ENCODE peak calls at places on chromosomes 5 and 9, in seven cellular contexts. C, G, A, I, Z, E and X are unnamed samples.
A peak's percentile ranks its signal among the peaks of the same experiment; 100 is the strongest.

GRCh38 chr9:137318565-137318964 is 16.5 kb upstream of the NRARP start:
- DNase-seq in Z (no peak), I (no peak), A (no peak), G (peak; percentile 29), C (no peak), E (no peak), X (no peak)

GRCh38 chr9:33809506-33809905 is 7.5 kb upstream of the UBE2R2 start:
- DNase-seq in E (no peak), Z (no peak), G (no peak), C (no peak), A (no peak), I (no peak), X (no peak)

GRCh38 chr5:62354028-62354874 is 48.2 kb downstream of the KIF2A start:
- DNase-seq in Z (peak; percentile 31), E (peak; percentile 35), C (no peak), A (peak; percentile 37), I (peak; percentile 51), G (peak; percentile 44), X (no peak)

GRCh38 chr9:88820055-88820454 is 171.2 kb upstream of the S1PR3 start:
- DNase-seq in G (no peak), E (no peak), I (no peak), Z (no peak), C (no peak), A (no peak), X (no peak)

GRCh38 chr9:123217148-123217585 is 51.2 kb downstream of the STRBP start:
- DNase-seq in G (no peak), A (no peak), C (no peak), I (no peak), Z (no peak), E (no peak), X (no peak)

GRCh38 chr9:37996812-37997202 is 72.2 kb downstream of the SHB start:
- DNase-seq in A (no peak), G (no peak), C (no peak), I (no peak), Z (no peak), E (no peak), X (no peak)

GRCh38 chr9:68446836-68447235 is 90.4 kb downstream of the PGM5 start:
- DNase-seq in Z (no peak), C (no peak), I (no peak), E (no peak), G (no peak), A (no peak), X (no peak)

GRCh38 chr5:147179555-147180147 is 55.2 kb upstream of the STK32A start:
- DNase-seq in C (no peak), Z (no peak), G (no peak), E (no peak), A (no peak), I (no peak), X (no peak)

GRCh38 chr9:25704800-25705199 is 26.6 kb upstream of the TUSC1 start:
- DNase-seq in E (no peak), C (no peak), G (no peak), A (no peak), Z (no peak), I (no peak), X (no peak)

GRCh38 chr5:83767409-83767992 is 46.8 kb upstream of the HAPLN1 start:
- DNase-seq in C (no peak), A (no peak), I (no peak), Z (peak; percentile 19), G (no peak), E (no peak), X (no peak)

GRCh38 chr9:133687856-133688761 is 50.0 kb downstream of the SARDH start:
- DNase-seq in A (no peak), G (no peak), C (no peak), I (no peak), E (no peak), Z (no peak), X (no peak)

GRCh38 chr5:14267166-14267838 is 124.2 kb downstream of the TRIO start:
- DNase-seq in I (peak; percentile 25), A (peak; percentile 26), C (no peak), Z (no peak), E (no peak), G (no peak), X (no peak)

GRCh38 chr5:135891804-135892203 is 3.8 kb downstream of the IL9 start:
- DNase-seq in Z (no peak), A (no peak), C (peak; percentile 33), G (no peak), I (no peak), E (no peak), X (no peak)

GRCh38 chr9:96782241-96782640 is 4.4 kb upstream of the ZNF510 start:
- DNase-seq in C (no peak), G (no peak), A (no peak), I (no peak), Z (no peak), E (peak; percentile 17), X (no peak)

GRCh38 chr5:172508471-172509404 is 54.4 kb upstream of the SH3PXD2B start:
- DNase-seq in C (no peak), E (no peak), Z (no peak), A (no peak), G (no peak), I (no peak), X (no peak)

GRCh38 chr5:141528401-141528984 is 39.6 kb downstream of the PCDHGC5 start:
- DNase-seq in Z (no peak), E (no peak), I (no peak), C (no peak), G (no peak), A (no peak), X (no peak)

GRCh38 chr5:90558344-90559192 is at the start of gene ADGRV1:
- DNase-seq in Z (peak; percentile 86), C (peak; percentile 97), I (peak; percentile 9), A (peak; percentile 75), G (peak; percentile 96), E (no peak), X (peak; percentile 86)

GRCh38 chr5:156409834-156410233 is 82.9 kb downstream of the SGCD start:
- DNase-seq in Z (no peak), E (no peak), I (no peak), G (no peak), C (no peak), A (no peak), X (no peak)

GRCh38 chr9:113499153-113499875 is 35.8 kb downstream of the RGS3 start:
- DNase-seq in A (no peak), E (no peak), C (no peak), Z (no peak), I (no peak), G (no peak), X (no peak)

GRCh38 chr9:133659566-133659965 is 23.4 kb downstream of the DBH start:
- DNase-seq in I (no peak), G (no peak), A (no peak), E (no peak), Z (no peak), C (no peak), X (no peak)

GRCh38 chr5:171953860-171954701 is 52.4 kb downstream of the FBXW11 start:
- DNase-seq in I (peak; percentile 62), A (peak; percentile 53), G (no peak), Z (peak; percentile 54), C (no peak), E (no peak), X (no peak)

GRCh38 chr5:133878236-133878555 is 90.2 kb downstream of the C5orf15 start:
- DNase-seq in C (no peak), G (no peak), E (no peak), Z (no peak), A (no peak), I (no peak), X (no peak)
- TF ChIP-seq JUND in C (no peak), G (no peak), E (no peak), Z (no peak), A (no peak), I (no peak), X (no peak)

GRCh38 chr5:96683810-96684209 is 21.6 kb downstream of the CAST start:
- DNase-seq in G (no peak), E (no peak), I (no peak), Z (no peak), A (no peak), C (no peak), X (no peak)

GRCh38 chr5:96691503-96692303 is 29.5 kb downstream of the CAST start:
- DNase-seq in C (no peak), E (no peak), Z (no peak), G (no peak), A (no peak), I (peak; percentile 42), X (no peak)

GRCh38 chr5:96690906-96691305 is 28.7 kb downstream of the CAST start:
- DNase-seq in E (no peak), I (no peak), A (no peak), G (no peak), C (no peak), Z (no peak), X (no peak)

GRCh38 chr5:96687080-96687479 is 24.9 kb downstream of the CAST start:
- DNase-seq in I (no peak), Z (no peak), G (no peak), E (no peak), A (no peak), C (no peak), X (no peak)

DNA sequence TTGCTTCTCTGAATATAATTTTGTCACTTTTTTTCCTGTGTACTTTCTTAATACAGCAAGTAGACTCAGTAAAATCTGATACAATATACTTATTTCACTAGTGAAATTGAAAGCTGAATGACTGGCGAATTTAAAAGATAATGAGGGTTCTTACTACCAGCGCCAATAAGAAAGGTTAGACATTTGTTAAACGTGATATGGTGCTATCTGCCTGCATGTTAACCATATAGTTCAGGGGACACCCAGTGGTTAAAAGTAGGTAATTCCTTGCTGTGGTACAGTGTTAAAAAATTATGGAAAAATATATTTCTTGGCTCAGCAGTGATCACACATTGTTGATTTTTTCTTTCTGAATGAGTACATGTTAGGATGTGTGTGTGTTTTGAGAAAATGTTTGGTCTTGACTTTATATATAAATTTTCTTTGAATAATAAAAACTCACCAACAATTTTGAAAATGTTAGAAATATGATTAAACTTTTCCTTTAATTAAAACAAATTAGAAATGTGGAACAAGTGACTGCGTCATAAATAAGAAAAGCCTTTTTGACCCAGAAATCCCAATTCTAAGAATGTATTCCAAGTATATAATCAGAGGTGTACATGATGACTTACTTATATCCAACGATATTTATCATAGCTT is 25.8 kb downstream of the CAST start:
- DNase-seq in C (no peak), Z (peak; percentile 39), G (peak; percentile 68), A (peak; percentile 66), E (no peak), I (peak; percentile 49), X (peak; percentile 28)
- TF ChIP-seq JUND in C (no peak), Z (no peak), G (no peak), A (no peak), E (no peak), I (no peak), X (no peak)

GRCh38 chr9:129006328-129007034 is 21.6 kb downstream of the SH3GLB2 start:
- DNase-seq in G (peak; percentile 89), C (peak; percentile 64), A (peak; percentile 80), Z (peak; percentile 44), E (no peak), I (peak; percentile 67), X (peak; percentile 90)
- TF ChIP-seq JUND in G (no peak), C (no peak), A (no peak), Z (no peak), E (no peak), I (no peak), X (no peak)

GRCh38 chr5:180007582-180007981 is 64.0 kb downstream of the RNF130 start:
- DNase-seq in Z (no peak), G (peak; percentile 30), A (peak; percentile 30), I (no peak), C (no peak), E (no peak), X (no peak)
- TF ChIP-seq JUND in Z (no peak), G (no peak), A (no peak), I (no peak), C (no peak), E (no peak), X (no peak)